ENCODE peak calls at places on chromosomes 6 and 20, in six cellular contexts. T is GM12878, K is H1, P is SK-N-SH, N is HepG2, O is K562. R is an unnamed sample.

GRCh38 chr20:2920473-2920872 is 47.2 kb downstream of the PTPRA start:
- DNase-seq in T (no peak), K (no peak), P (no peak), N (no peak), O (no peak), R (no peak)

GRCh38 chr6:85449388-85449817 is 480 bp upstream of the NT5E start:
- DNase-seq in T (peak), K (no peak), P (no peak), N (no peak), O (no peak), R (peak)

GRCh38 chr20:1775117-1775516 is 117.5 kb upstream of the SIRPG start:
- DNase-seq in T (no peak), K (no peak), P (no peak), N (no peak), O (no peak), R (no peak)

GRCh38 chr6:140032177-140032576 is 657.7 kb upstream of the CITED2 start:
- DNase-seq in T (no peak), K (no peak), P (no peak), N (no peak), O (no peak), R (no peak)

GRCh38 chr6:40807484-40807883 is 220.3 kb upstream of the LRFN2 start:
- DNase-seq in T (no peak), K (no peak), P (no peak), N (no peak), O (no peak), R (no peak)

GRCh38 chr6:170048615-170049256 is 242.1 kb downstream of the DLL1 start:
- DNase-seq in T (no peak), K (no peak), P (no peak), N (no peak), O (no peak), R (no peak)

GRCh38 chr6:88869263-88870023 is 94.0 kb downstream of the RNGTT start:
- DNase-seq in T (no peak), K (no peak), P (no peak), N (no peak), O (no peak), R (no peak)

GRCh38 chr20:39619386-39619785 is 657.2 kb downstream of the DHX35 start:
- DNase-seq in T (no peak), K (no peak), P (no peak), N (no peak), O (no peak), R (no peak)

GRCh38 chr6:44439270-44440045 is 52.0 kb downstream of the CDC5L start:
- DNase-seq in T (no peak), K (no peak), P (no peak), N (no peak), O (no peak), R (no peak)

GRCh38 chr6:144265390-144265789 is 19.7 kb upstream of the UTRN start:
- DNase-seq in T (peak), K (no peak), P (no peak), N (peak), O (no peak), R (peak)

GRCh38 chr20:24615353-24615752 is 145.9 kb downstream of the SYNDIG1 start:
- DNase-seq in T (no peak), K (no peak), P (no peak), N (no peak), O (no peak), R (no peak)

GRCh38 chr6:8672882-8673281 is 237.5 kb upstream of the SLC35B3 start:
- DNase-seq in T (no peak), K (no peak), P (no peak), N (no peak), O (no peak), R (no peak)

GRCh38 chr20:53611449-53611894 is 17.8 kb upstream of the ZNF217 start:
- DNase-seq in T (peak), K (no peak), P (peak), N (no peak), O (no peak), R (peak)

GRCh38 chr6:111423960-111424846 is 58.8 kb downstream of the REV3L start:
- DNase-seq in T (no peak), K (no peak), P (peak), N (no peak), O (no peak), R (no peak)

GRCh38 chr20:45128066-45128465 is 3.8 kb upstream of the WFDC12 start:
- DNase-seq in T (no peak), K (no peak), P (no peak), N (no peak), O (no peak), R (no peak)

GRCh38 chr20:15818651-15819071 is 754.6 kb downstream of the KIF16B start:
- DNase-seq in T (no peak), K (no peak), P (no peak), N (peak), O (no peak), R (no peak)

GRCh38 chr6:149084761-149085574 is 232.5 kb upstream of the TAB2 start:
- DNase-seq in T (no peak), K (no peak), P (no peak), N (no peak), O (no peak), R (no peak)

GRCh38 chr6:46215777-46216176 is 45.0 kb upstream of the ENPP5 start:
- DNase-seq in T (no peak), K (no peak), P (no peak), N (no peak), O (no peak), R (no peak)

GRCh38 chr6:148523051-148523450 is 180.4 kb downstream of the SASH1 start:
- DNase-seq in T (no peak), K (no peak), P (no peak), N (no peak), O (no peak), R (no peak)

GRCh38 chr6:48423640-48424365 is 312.8 kb upstream of the PTCHD4 start:
- DNase-seq in T (no peak), K (no peak), P (no peak), N (no peak), O (no peak), R (no peak)

GRCh38 chr20:17097603-17098002 is 129.2 kb upstream of the PCSK2 start:
- DNase-seq in T (no peak), K (no peak), P (no peak), N (peak), O (no peak), R (no peak)

GRCh38 chr20:61065853-61066252 is 186.2 kb upstream of the CDH4 start:
- DNase-seq in T (no peak), K (no peak), P (no peak), N (no peak), O (no peak), R (no peak)

GRCh38 chr6:73873081-73873480 is 177.1 kb downstream of the CD109 start:
- DNase-seq in T (no peak), K (no peak), P (no peak), N (no peak), O (no peak), R (no peak)

GRCh38 chr6:17086469-17086868 is 15.4 kb upstream of the STMND1 start:
- DNase-seq in T (no peak), K (no peak), P (peak), N (peak), O (peak), R (peak)

GRCh38 chr6:52547647-52548352 is 29.1 kb downstream of the TRAM2 start:
- DNase-seq in T (no peak), K (no peak), P (peak), N (peak), O (peak), R (no peak)

GRCh38 chr20:48725589-48725991 is 102.2 kb downstream of the PREX1 start:
- DNase-seq in T (no peak), K (no peak), P (peak), N (no peak), O (peak), R (peak)

GRCh38 chr20:41406307-41406706 is 39.7 kb upstream of the EMILIN3 start:
- DNase-seq in T (no peak), K (no peak), P (no peak), N (no peak), O (no peak), R (no peak)

GRCh38 chr20:36526521-36527011 is 14.8 kb upstream of the MYL9 start:
- DNase-seq in T (no peak), K (no peak), P (no peak), N (no peak), O (no peak), R (no peak)

GRCh38 chr6:169972736-169973135 is 221.3 kb downstream of the ERMARD start:
- DNase-seq in T (no peak), K (no peak), P (no peak), N (no peak), O (no peak), R (no peak)

DNA sequence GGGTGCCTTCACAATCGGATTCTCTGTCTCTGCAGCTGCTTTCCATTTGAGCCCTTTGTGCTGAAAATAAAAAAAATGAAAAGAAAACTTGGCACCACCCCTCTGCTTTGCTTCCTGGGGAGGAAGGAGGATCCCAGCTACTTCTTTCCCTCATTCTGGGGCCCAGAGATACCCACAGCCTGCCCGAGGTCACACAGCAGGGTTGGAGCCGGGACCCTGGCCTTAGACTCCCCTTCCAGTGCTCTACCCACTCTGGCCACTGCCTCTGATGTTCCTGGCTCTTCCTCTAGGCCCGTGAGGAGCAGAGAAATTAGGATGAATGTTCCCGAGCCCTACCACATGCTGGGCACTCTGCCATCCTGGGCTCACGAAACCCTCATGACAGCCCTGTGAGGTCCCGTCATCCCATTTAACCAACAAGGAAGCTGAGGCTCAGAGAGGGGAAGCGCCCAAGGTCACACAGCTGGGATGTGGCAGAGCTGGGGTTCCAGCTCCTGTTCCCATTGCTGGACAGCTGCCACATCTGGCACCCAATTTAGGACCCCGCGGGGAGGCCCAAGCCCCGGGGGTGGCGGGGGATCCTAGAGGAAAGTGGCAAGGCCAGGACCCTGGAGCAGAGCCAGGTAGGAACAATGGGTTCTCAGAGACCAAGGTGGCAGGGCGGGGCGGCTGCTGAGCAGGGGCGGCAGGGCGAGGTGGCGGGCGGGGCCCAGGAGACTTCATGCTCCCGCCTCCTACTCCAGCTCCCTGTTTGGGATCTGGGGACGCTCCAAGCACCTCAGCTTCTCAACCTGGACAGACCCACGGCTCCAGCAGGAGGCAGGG is 76.6 kb downstream of the CEBPB start:
- DNase-seq in T (no peak), K (no peak), P (no peak), N (peak), O (peak), R (peak)
- TF ChIP-seq EP300 in T (no peak), K (no peak), P (no peak), N (peak), O (no peak), R (no peak)

GRCh38 chr6:12637960-12638641 is 78.5 kb upstream of the PHACTR1 start:
- DNase-seq in T (peak), K (peak), P (peak), N (peak), O (peak), R (peak)
- TF ChIP-seq RAD21 in T (peak), K (peak), P (peak), N (peak), O (peak), R (peak)

GRCh38 chr20:31568041-31568731 is 36.9 kb upstream of the ID1 start:
- DNase-seq in T (no peak), K (no peak), P (no peak), N (no peak), O (no peak), R (no peak)

GRCh38 chr20:31566332-31566657 is 38.8 kb upstream of the ID1 start:
- DNase-seq in T (no peak), K (no peak), P (no peak), N (no peak), O (no peak), R (no peak)

GRCh38 chr20:31567380-31567720 is 37.7 kb upstream of the ID1 start:
- DNase-seq in T (no peak), K (no peak), P (no peak), N (no peak), O (no peak), R (no peak)

GRCh38 chr20:31565699-31566331 is 39.3 kb upstream of the ID1 start:
- DNase-seq in T (no peak), K (no peak), P (no peak), N (no peak), O (no peak), R (peak)

GRCh38 chr20:31566658-31567379 is 38.3 kb upstream of the ID1 start:
- DNase-seq in T (no peak), K (no peak), P (no peak), N (no peak), O (no peak), R (no peak)
- TF ChIP-seq EP300 in T (no peak), K (no peak), P (no peak), N (no peak), O (no peak), R (no peak)

GRCh38 chr20:9114709-9115108 is 45.8 kb downstream of the PLCB4 start:
- DNase-seq in T (no peak), K (no peak), P (no peak), N (no peak), O (no peak), R (no peak)

GRCh38 chr20:9112541-9113515 is 43.9 kb downstream of the PLCB4 start:
- DNase-seq in T (no peak), K (no peak), P (no peak), N (no peak), O (no peak), R (no peak)

GRCh38 chr20:9110916-9111432 is 42.1 kb downstream of the PLCB4 start:
- DNase-seq in T (no peak), K (no peak), P (no peak), N (no peak), O (no peak), R (no peak)

GRCh38 chr20:9110365-9110764 is 41.5 kb downstream of the PLCB4 start:
- DNase-seq in T (no peak), K (no peak), P (no peak), N (no peak), O (no peak), R (no peak)
- TF ChIP-seq RAD21 in T (no peak), K (no peak), P (no peak), N (no peak), O (no peak), R (no peak)

DNA sequence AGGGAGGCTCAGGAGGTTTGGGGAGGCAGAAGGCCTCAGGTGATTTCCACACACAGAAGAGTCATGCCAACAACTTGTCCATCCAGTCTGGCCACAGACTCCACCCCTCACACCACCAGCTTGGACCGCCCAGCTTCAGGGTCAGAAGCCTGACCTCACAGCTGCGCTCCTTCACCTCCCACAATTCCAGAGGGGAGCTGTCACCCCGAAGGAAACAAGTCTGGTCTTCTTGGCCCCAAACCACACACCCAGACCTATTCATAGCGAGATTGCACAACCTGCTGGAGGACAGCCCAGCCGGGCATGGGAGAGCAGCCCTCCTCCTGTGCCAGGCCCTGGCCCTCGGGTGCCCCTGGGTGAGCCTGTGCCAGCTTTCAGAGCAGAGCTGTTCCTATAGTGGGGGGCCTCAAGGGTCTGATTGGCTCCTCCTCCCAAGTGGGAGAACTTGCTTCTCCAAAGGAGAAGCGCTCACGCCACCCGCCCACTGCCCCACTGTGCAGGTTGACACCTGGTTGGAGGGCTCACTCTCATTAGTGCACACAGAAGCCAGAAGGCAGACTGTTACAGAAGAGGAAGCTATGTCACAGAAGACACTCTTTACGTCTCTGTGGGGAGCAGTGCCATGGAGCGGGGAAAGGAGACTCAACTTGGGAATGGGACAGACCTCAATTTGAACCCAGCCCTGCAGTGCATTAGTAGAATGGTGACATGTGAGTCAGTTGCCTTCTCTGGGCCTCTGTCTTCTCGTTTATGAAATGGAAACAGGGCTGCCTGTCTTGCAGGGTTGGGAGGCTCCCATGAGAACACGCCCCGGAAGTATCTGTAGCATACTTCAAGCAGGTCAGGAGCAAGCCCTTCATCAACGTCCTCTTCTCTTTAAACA is 128.8 kb downstream of the FOXO3 start:
- DNase-seq in T (no peak), K (no peak), P (no peak), N (no peak), O (peak), R (peak)
- TF ChIP-seq EP300 in T (no peak), K (no peak), P (no peak), N (no peak), O (peak), R (no peak)

GRCh38 chr20:63606701-63607100 is 20.2 kb downstream of the GMEB2 start:
- DNase-seq in T (no peak), K (no peak), P (no peak), N (no peak), O (no peak), R (no peak)

GRCh38 chr20:63597651-63598478 is 23.8 kb upstream of the HELZ2 start:
- DNase-seq in T (no peak), K (no peak), P (no peak), N (no peak), O (no peak), R (no peak)

GRCh38 chr20:63598479-63599395 is 24.7 kb upstream of the HELZ2 start:
- DNase-seq in T (no peak), K (no peak), P (no peak), N (no peak), O (no peak), R (no peak)

GRCh38 chr20:63599396-63600050 is 25.5 kb upstream of the HELZ2 start:
- DNase-seq in T (no peak), K (no peak), P (no peak), N (no peak), O (no peak), R (no peak)

GRCh38 chr20:63602321-63602720 is 24.6 kb downstream of the GMEB2 start:
- DNase-seq in T (no peak), K (no peak), P (no peak), N (no peak), O (no peak), R (no peak)
- TF ChIP-seq RAD21 in T (no peak), K (no peak), P (no peak), N (no peak), O (no peak), R (no peak)

DNA sequence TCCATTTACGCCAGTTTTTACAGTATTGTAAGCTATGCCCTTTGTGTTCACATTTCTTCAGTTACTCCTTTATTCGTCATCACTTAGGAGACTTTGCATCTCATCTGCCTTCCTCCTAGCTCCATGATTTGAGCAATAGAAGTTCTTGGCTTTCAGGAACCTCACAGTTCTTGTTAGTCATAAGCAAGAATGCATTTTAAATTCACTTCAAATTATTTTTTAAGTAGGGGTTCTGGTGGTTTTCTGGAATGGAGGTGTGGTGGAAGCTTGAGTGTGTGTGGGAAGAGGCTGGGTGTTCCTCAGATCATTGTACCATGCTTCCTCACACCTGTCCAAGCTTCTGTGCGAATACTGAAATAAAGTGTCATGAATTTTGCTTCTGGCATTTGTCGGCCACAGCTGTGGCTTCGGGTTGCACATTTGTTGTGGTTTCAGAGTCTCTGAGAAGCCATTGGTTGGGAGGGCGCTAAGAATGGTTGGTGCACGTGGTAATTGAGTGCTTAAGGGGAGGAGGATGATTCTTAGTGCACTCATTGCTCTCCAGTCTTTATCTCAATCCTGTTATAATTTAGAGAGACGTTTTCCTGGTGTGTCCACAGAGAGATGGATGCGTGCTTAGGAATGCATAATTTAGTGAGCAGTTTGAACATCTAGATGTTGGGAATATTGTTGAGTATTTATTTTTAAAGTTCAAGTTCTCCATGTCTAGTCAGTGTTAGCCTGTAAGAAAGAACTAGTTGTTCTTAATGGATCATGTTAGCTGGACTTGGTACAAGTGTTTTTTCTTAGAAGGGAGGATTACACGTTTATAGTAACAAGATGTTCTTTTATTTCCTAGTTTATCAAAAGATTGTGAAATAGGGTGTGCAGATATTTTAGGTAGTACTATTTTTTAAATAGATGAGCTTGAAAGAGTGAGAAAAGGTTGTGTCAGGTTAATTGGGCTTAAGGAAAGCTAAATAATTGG is 31.9 kb downstream of the FOXO3 start:
- DNase-seq in T (peak), K (no peak), P (no peak), N (no peak), O (peak), R (no peak)
- TF ChIP-seq EP300 in T (peak), K (no peak), P (no peak), N (no peak), O (no peak), R (no peak)